ENCODE peak calls at places on chromosomes 3 and 15, in five cellular contexts. N is RCC 7860, B is fibroblast of pulmonary artery, G is hippocampal formation, O is GM12865. A is an unnamed sample.

GRCh38 chr15:32119694-32120330 is 89.5 kb downstream of the CHRNA7 start:
- DNase-seq in O (peak; percentile 7), N (no peak), B (no peak), G (no peak), A (no peak)

GRCh38 chr15:69403611-69404010 is 10.5 kb upstream of the KIF23 start:
- DNase-seq in O (no peak), N (no peak), G (no peak), B (peak; percentile 85), A (no peak)

GRCh38 chr3:170520996-170521395 is 64.9 kb downstream of the SLC7A14 start:
- DNase-seq in O (no peak), G (no peak), N (no peak), B (no peak), A (no peak)

GRCh38 chr3:188179006-188179966 is 25.3 kb downstream of the LPP start:
- DNase-seq in G (no peak), O (no peak), N (no peak), B (peak; percentile 23), A (peak; percentile 79)

GRCh38 chr3:169497567-169498257 is 165.8 kb downstream of the MECOM start:
- DNase-seq in N (no peak), B (peak; percentile 73), G (no peak), O (no peak), A (no peak)

GRCh38 chr15:87500240-87500639 is 756.3 kb downstream of the NTRK3 start:
- DNase-seq in N (no peak), O (no peak), G (no peak), B (no peak), A (no peak)

GRCh38 chr3:55501905-55502304 is 14.8 kb upstream of the WNT5A start:
- DNase-seq in O (no peak), N (peak; percentile 39), B (no peak), G (no peak), A (no peak)

GRCh38 chr3:14885307-14885706 is 62.1 kb upstream of the NR2C2 start:
- DNase-seq in O (no peak), G (no peak), B (no peak), N (no peak), A (no peak)

GRCh38 chr3:45816544-45816943 is 20.2 kb upstream of the SLC6A20 start:
- DNase-seq in N (peak; percentile 6), G (no peak), B (peak; percentile 50), O (no peak), A (no peak)

GRCh38 chr15:38254065-38254883 is 1.6 kb downstream of the SPRED1 start:
- DNase-seq in O (peak; percentile 60), N (peak; percentile 38), G (peak; percentile 87), B (peak; percentile 77), A (peak; percentile 57)

GRCh38 chr3:158701666-158702065 is 29.2 kb upstream of the LXN start:
- DNase-seq in B (no peak), O (no peak), G (no peak), N (no peak), A (no peak)

GRCh38 chr3:178334239-178334638 is 202.0 kb upstream of the KCNMB2 start:
- DNase-seq in B (no peak), G (no peak), N (no peak), O (no peak), A (peak; percentile 18)

GRCh38 chr3:194521514-194522260 is 34.9 kb upstream of the ATP13A3 start:
- DNase-seq in N (no peak), G (no peak), O (no peak), B (peak; percentile 95), A (no peak)

GRCh38 chr3:67875338-67875737 is 220.9 kb upstream of the SUCLG2 start:
- DNase-seq in G (no peak), N (no peak), O (no peak), B (no peak), A (no peak)

GRCh38 chr3:44160818-44161217 is 80.9 kb upstream of the TOPAZ1 start:
- DNase-seq in O (no peak), B (no peak), G (no peak), N (no peak), A (no peak)

GRCh38 chr3:38549486-38549885 is 53.3 kb downstream of the EXOG start:
- DNase-seq in G (no peak), B (no peak), N (no peak), O (no peak), A (no peak)

GRCh38 chr3:129001817-129002572 is 891 bp downstream of the EFCC1 start:
- DNase-seq in O (no peak), G (no peak), N (no peak), B (no peak), A (peak; percentile 78)

GRCh38 chr15:61828860-61829513 is 231.3 kb downstream of the VPS13C start:
- DNase-seq in G (no peak), B (no peak), N (no peak), O (no peak), A (no peak)

GRCh38 chr15:101070502-101071273 is 151.5 kb downstream of the LRRK1 start:
- DNase-seq in B (peak; percentile 91), O (no peak), G (no peak), N (peak; percentile 63), A (no peak)

GRCh38 chr3:34248352-34248751 is 449.9 kb downstream of the PDCD6IP start:
- DNase-seq in G (no peak), B (no peak), N (no peak), O (peak; percentile 67), A (no peak)

GRCh38 chr3:150925751-150926201 is 20.5 kb upstream of the MINDY4B start:
- DNase-seq in N (no peak), G (no peak), B (peak; percentile 20), O (peak; percentile 62), A (peak; percentile 86)

GRCh38 chr3:125072310-125072709 is 16.5 kb upstream of the HEG1 start:
- DNase-seq in B (peak; percentile 46), G (no peak), O (no peak), N (no peak), A (no peak)

GRCh38 chr3:46995901-46996562 is 16.6 kb downstream of the NBEAL2 start:
- DNase-seq in O (no peak), G (no peak), N (no peak), B (no peak), A (no peak)

GRCh38 chr3:191387441-191388077 is 57.2 kb upstream of the UTS2B start:
- DNase-seq in N (no peak), O (no peak), G (no peak), B (peak; percentile 27), A (no peak)

GRCh38 chr15:78204351-78205309 is 29.7 kb downstream of the ACSBG1 start:
- DNase-seq in O (no peak), B (peak; percentile 27), N (no peak), G (peak; percentile 43), A (no peak)